ENCODE peak calls at places on chromosomes 13 and 19, in four cellular contexts. V is K562, S is HL-60, K is GM12878. F is an unnamed sample.

GRCh38 chr19:23991170-23991569 is 76.5 kb downstream of the ZNF726 start:
- DNase-seq in V (no peak), S (no peak), K (no peak), F (no peak)

GRCh38 chr19:1237754-1238372 is at the start of gene CBARP:
- DNase-seq in V (peak), S (no peak), K (no peak), F (no peak)

GRCh38 chr13:112733661-112734379 is 44.0 kb downstream of the ATP11A start:
- DNase-seq in V (peak), S (no peak), K (no peak), F (no peak)

GRCh38 chr19:11456659-11457058 is 21.2 kb downstream of the PRKCSH start:
- DNase-seq in V (no peak), S (no peak), K (no peak), F (no peak)

GRCh38 chr13:38637576-38637975 is 49.3 kb upstream of the FREM2 start:
- DNase-seq in V (no peak), S (no peak), K (no peak), F (no peak)

GRCh38 chr13:30400376-30400775 is 21.9 kb upstream of the UBE2L5 start:
- DNase-seq in V (no peak), S (no peak), K (no peak), F (no peak)

GRCh38 chr19:5156231-5156986 is 184.2 kb downstream of the PTPRS start:
- DNase-seq in V (no peak), S (no peak), K (no peak), F (no peak)

GRCh38 chr19:55626350-55626749 is 2.0 kb upstream of the ZNF784 start:
- DNase-seq in V (no peak), S (no peak), K (no peak), F (no peak)

GRCh38 chr19:29887498-29887897 is 54.5 kb upstream of the URI1 start:
- DNase-seq in V (peak), S (peak), K (no peak), F (no peak)

GRCh38 chr19:19873381-19873780 is 7.7 kb downstream of the ZNF253 start:
- DNase-seq in V (no peak), S (no peak), K (no peak), F (no peak)

GRCh38 chr13:31987535-31988170 is 43.9 kb upstream of the FRY start:
- DNase-seq in V (no peak), S (peak), K (no peak), F (no peak)

GRCh38 chr13:88051746-88052482 is 380.7 kb downstream of the SLITRK5 start:
- DNase-seq in V (no peak), S (no peak), K (no peak), F (no peak)

GRCh38 chr13:102900193-102900608 is 54.4 kb downstream of the ERCC5 start:
- DNase-seq in V (no peak), S (no peak), K (no peak), F (no peak)

GRCh38 chr13:87356314-87356713 is 314.9 kb upstream of the SLITRK5 start:
- DNase-seq in V (no peak), S (no peak), K (no peak), F (no peak)

GRCh38 chr19:35966771-35967170 is 28.2 kb upstream of the SDHAF1 start:
- DNase-seq in V (no peak), S (no peak), K (no peak), F (no peak)

GRCh38 chr13:32427852-32428580 is at the start of gene N4BP2L1:
- DNase-seq in V (no peak), S (peak), K (peak), F (peak)

GRCh38 chr13:48585456-48585840 is 52.6 kb upstream of the RCBTB2 start:
- DNase-seq in V (no peak), S (no peak), K (no peak), F (no peak)

GRCh38 chr19:37981785-37982475 is 74.9 kb downstream of the SIPA1L3 start:
- DNase-seq in V (no peak), S (no peak), K (no peak), F (no peak)

GRCh38 chr19:12611361-12611699 is 610 bp downstream of the ZNF791 start:
- DNase-seq in V (peak), S (no peak), K (no peak), F (no peak)

GRCh38 chr19:5960005-5961001 is 17.6 kb downstream of the RANBP3 start:
- DNase-seq in V (no peak), S (no peak), K (no peak), F (no peak)

GRCh38 chr13:110479648-110480047 is 81.9 kb downstream of the RAB20 start:
- DNase-seq in V (no peak), S (no peak), K (no peak), F (no peak)

GRCh38 chr19:2270157-2270571 is 11.8 kb downstream of the PEAK3 start:
- DNase-seq in V (peak), S (peak), K (no peak), F (no peak)

GRCh38 chr13:101211261-101211660 is 205.0 kb downstream of the NALCN start:
- DNase-seq in V (no peak), S (no peak), K (no peak), F (no peak)

GRCh38 chr13:46860734-46861133 is 36.1 kb downstream of the HTR2A start:
- DNase-seq in V (no peak), S (no peak), K (no peak), F (no peak)

GRCh38 chr13:106533940-106534843 is 1.3 kb downstream of the EFNB2 start:
- DNase-seq in V (no peak), S (peak), K (no peak), F (no peak)
- TF ChIP-seq SPI1 in V (no peak), S (peak), K (no peak), F (no peak)

GRCh38 chr13:99425485-99426341 is 75.6 kb upstream of the TM9SF2 start:
- DNase-seq in V (no peak), S (peak), K (peak), F (peak)

GRCh38 chr13:99421271-99421670 is 80.0 kb upstream of the TM9SF2 start:
- DNase-seq in V (no peak), S (no peak), K (no peak), F (no peak)

GRCh38 chr13:99421758-99422555 is 79.3 kb upstream of the TM9SF2 start:
- DNase-seq in V (no peak), S (peak), K (no peak), F (no peak)

GRCh38 chr13:99419591-99420243 is 81.6 kb upstream of the TM9SF2 start:
- DNase-seq in V (no peak), S (no peak), K (no peak), F (no peak)

DNA sequence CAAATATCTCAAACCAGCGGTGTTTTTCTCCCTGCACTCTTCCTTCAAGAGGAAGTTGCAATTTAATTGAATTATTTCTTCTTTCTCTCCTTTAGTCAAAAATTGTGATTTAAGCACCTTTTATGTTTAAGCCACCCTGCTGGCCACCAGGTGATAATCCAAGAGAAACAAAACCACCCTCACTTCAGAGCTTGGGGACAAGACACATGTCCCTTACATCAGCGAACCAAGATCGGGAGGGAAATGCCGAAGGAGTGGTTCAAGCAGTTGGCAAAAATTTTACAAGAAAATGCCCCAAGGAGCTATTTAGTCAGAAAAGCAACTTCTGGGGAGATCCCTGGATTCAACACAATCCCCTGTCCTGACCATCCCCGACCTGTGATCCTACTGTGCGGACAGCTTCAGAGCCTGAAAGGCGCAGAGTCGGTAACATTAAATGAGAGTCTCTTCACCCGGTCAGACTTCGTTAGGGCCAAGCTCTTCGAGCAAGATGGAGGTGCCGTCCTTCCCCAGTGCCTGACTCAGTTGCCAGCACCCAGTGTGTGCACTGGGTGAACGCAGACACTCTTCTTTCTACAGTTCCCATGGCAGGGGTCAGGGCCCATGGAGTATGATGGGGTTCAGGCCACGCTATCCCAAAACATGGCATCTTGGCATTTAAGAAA is 78.6 kb upstream of the TM9SF2 start:
- DNase-seq in V (no peak), S (no peak), K (no peak), F (no peak)
- TF ChIP-seq SPI1 in V (no peak), S (peak), K (no peak), F (no peak)

DNA sequence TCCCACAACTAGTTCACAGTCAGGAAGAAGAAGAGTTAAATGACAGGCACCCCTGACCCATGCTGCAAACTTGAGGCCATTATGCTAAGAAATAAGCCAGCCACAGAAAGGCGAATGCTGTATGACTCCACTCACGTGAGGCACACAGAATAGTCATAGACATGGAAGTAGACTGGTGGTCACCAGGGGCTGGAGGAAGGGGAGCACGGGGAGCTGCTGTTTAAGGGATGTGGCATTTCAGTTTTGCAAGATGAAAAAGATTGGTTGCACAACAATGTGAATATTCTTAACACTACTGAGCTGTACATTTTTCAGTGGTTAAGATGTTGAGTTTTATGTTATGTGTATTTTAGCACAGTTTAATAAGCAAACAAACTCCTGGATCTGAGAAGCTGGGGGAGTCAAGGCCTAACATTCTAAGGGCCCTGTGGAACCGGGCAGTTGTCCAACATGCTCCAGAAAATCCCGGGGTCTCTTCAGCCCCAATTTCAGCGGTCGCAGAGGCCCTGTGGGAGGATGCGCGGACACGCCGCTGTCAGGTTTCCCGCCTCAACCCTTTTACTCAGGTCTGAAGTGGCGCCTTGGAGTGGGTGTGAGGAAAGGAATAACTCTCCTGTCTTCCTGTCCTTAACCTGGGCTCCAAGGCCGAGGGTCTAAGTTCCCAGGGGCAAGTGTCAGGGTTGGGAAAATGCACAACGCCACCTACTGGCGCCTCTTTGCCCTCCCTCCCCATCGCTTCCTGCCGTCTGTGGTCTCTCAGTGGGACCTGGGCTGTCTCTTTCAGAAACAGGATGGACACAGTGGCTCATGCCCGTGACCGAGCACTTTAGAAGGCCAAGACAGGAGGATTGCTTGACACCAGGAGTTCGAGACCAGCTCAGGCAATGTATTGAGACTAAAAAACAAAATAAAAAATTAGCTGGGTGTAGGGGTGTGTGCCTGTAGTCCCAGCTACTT is 4.4 kb upstream of the TMEM272 start:
- DNase-seq in V (peak), S (peak), K (no peak), F (peak)
- TF ChIP-seq SPI1 in V (no peak), S (no peak), K (no peak), F (no peak)

DNA sequence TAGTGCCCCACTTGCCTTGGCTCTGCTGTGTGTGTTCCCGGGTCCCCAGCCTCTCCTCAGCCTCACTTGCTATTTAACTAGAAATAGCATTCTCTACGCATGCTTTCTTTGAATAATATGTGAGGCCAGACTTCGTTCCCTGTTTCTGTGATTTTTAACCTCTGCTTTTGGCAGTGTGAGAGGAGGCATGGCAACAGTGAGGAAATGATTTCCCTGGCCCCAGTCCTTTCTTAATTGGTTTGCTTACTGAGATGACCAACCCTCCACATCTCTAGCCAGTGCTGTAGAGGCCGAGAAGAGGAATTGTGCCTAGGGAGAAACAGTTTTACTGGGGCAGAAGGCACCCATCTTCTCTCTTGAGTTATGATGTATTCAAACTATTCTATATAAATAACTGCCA is 74.0 kb upstream of the NPAS1 start:
- DNase-seq in V (no peak), S (no peak), K (no peak), F (no peak)
- TF ChIP-seq SPI1 in V (no peak), S (no peak), K (no peak), F (no peak)

GRCh38 chr13:113863511-113864302 is at the start of gene GAS6:
- DNase-seq in V (peak), S (no peak), K (no peak), F (peak)

GRCh38 chr13:113861433-113862030 is 2.3 kb downstream of the GAS6 start:
- DNase-seq in V (no peak), S (no peak), K (no peak), F (no peak)

GRCh38 chr13:113862191-113862765 is 1.6 kb downstream of the GAS6 start:
- DNase-seq in V (no peak), S (no peak), K (no peak), F (no peak)

GRCh38 chr13:113864303-113864890 is 521 bp upstream of the GAS6 start:
- DNase-seq in V (no peak), S (no peak), K (no peak), F (no peak)

GRCh38 chr13:113862766-113863510 is 938 bp downstream of the GAS6 start:
- DNase-seq in V (peak), S (no peak), K (no peak), F (peak)
- TF ChIP-seq SPI1 in V (peak), S (no peak), K (peak), F (peak)

DNA sequence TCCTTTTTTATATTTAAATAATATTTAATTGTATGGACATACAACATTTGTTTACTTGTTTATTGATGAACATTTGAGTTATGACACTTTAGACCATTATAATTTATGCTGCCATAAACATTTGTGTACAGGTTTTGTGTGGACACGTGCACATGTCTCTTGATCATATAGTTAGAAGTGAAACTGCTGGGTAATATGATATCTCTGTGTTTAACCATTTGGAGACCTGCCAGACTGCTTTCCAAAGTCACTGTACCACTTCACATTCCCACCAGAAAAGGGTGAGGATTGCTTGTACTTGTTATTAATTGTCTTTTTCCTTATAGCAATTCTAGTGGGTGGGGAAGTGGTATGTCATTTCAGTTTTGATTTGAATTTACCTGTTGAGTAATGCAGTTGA is 145.6 kb upstream of the KLHL1 start:
- DNase-seq in V (no peak), S (no peak), K (no peak), F (no peak)
- TF ChIP-seq SPI1 in V (no peak), S (no peak), K (no peak), F (no peak)

DNA sequence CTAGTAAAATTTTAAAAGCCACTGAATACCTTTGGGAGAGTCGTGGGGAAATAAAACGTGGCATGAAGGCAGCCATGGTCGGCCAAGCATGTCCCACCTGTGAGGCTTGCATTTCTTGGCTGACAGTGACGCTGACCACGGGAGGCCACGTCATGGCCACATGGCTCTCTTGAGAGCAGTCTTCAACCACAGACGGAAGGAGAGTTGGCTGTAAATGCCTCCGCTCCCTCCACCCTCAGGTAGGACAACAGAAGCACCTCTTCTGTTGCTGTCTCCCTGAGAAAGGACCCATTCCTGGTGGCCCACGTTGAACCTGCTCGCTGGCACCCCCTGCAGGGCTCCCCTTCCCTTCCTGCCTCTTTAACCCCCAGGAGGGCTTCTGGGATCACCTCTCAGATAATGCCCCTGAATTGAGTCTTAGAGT is 10.6 kb upstream of the LRRC25 start:
- DNase-seq in V (peak), S (peak), K (peak), F (no peak)
- TF ChIP-seq SPI1 in V (no peak), S (no peak), K (no peak), F (no peak)

GRCh38 chr13:96651598-96651997 is 342.7 kb downstream of the OXGR1 start:
- DNase-seq in V (no peak), S (no peak), K (no peak), F (no peak)

GRCh38 chr13:96652506-96652905 is 341.8 kb downstream of the OXGR1 start:
- DNase-seq in V (no peak), S (no peak), K (no peak), F (no peak)

DNA sequence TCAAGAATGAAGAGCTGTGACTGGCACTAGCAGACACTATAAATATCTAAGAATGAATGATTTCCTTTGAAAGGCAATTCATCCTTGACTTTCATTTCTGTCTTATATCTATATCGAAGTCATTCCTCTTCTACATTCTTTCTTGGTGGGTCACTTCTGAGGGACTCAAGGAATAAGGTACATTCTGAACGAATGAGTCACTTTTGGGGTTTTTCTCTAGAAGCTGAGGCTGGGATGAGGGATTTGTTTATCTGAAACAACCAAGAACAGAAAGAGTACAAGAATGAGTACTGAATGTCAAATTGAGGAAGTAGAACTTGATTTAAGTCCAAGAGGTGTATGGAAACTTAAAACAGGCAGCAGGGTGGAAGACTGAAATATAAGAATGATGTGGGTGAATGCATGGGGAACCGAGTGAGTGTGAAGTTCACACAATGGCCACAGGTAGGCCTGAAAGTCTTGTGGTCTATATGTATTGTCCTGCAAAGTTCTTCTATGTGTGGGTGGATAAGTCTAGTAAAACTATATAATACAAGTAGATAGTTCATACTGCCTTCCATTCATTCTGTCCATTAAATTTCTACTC is 343.9 kb downstream of the OXGR1 start:
- DNase-seq in V (no peak), S (no peak), K (peak), F (no peak)
- TF ChIP-seq SPI1 in V (no peak), S (no peak), K (peak), F (peak)

GRCh38 chr19:39146091-39146490 is 20.5 kb downstream of the PAK4 start:
- DNase-seq in V (no peak), S (no peak), K (no peak), F (no peak)

GRCh38 chr19:39146686-39147450 is 21.3 kb downstream of the PAK4 start:
- DNase-seq in V (no peak), S (no peak), K (no peak), F (no peak)

GRCh38 chr19:39142655-39143054 is 17.1 kb downstream of the PAK4 start:
- DNase-seq in V (no peak), S (peak), K (no peak), F (no peak)

GRCh38 chr19:39145180-39145953 is 19.8 kb downstream of the PAK4 start:
- DNase-seq in V (no peak), S (peak), K (no peak), F (no peak)

DNA sequence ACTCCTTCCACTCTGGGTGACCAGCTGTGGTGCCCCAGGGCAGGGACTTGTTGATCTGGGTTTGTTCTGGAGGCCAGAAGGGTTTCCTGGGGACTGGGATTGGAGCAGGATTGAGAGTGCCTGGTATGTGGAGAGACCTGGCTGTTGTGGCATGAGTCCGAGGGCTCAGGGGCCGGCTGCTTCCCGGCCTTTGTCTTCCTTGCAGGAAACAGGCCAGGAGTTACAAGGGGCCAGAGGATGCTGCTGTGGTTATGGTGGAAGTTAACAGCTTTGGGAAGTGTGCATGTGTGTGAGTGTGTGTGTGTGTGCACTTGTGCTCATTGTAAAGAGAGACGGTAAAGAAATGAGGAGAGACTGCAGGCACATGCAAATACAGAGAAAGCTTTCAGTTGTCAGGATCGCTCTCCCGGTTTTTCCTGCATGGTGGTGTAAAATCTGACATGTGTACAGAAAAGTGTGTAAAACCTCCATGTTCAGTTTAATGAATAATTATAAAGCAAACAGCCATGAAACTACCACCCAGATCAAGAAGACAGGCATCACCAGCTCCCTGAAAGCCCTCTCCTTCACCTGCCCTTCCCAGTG is 19.0 kb downstream of the PAK4 start:
- DNase-seq in V (no peak), S (peak), K (no peak), F (no peak)
- TF ChIP-seq SPI1 in V (no peak), S (no peak), K (no peak), F (no peak)